ENCODE peak calls at places on chromosomes 1 and 21, in five cellular contexts. G is fibroblast of the conjunctiva; C is activated CD4-positive, alpha-beta T cell treated with anti-CD3 and anti-CD28 coated beads, Interleukin-2, amount 50 U/mL, for 1 hour; K is heart left ventricle; V is AG08396. N is an unnamed sample.

GRCh38 chr1:154559496-154559950 is 1.1 kb upstream of the UBE2Q1 start:
- DNase-seq in G (peak; percentile 92), V (peak; percentile 86), C (peak; percentile 79), K (peak; percentile 85), N (peak; percentile 82)

GRCh38 chr1:93349231-93350135 is 3.8 kb downstream of the DR1 start:
- DNase-seq in C (no peak), K (no peak), G (no peak), V (no peak), N (no peak)

GRCh38 chr1:200473698-200474371 is 64.0 kb upstream of the ZNF281 start:
- DNase-seq in K (no peak), V (no peak), G (no peak), C (no peak), N (peak; percentile 46)

GRCh38 chr1:53127546-53127945 is 14.9 kb downstream of the SLC1A7 start:
- DNase-seq in G (no peak), K (no peak), C (no peak), V (no peak), N (no peak)

GRCh38 chr1:8077120-8077573 is 51.0 kb upstream of the ERRFI1 start:
- DNase-seq in C (no peak), K (peak; percentile 66), V (peak; percentile 72), G (peak; percentile 57), N (no peak)

GRCh38 chr21:27036736-27037301 is 69.9 kb upstream of the ADAMTS5 start:
- DNase-seq in G (no peak), C (no peak), K (no peak), V (no peak), N (no peak)

GRCh38 chr1:198352975-198353695 is 187.3 kb downstream of the ATP6V1G3 start:
- DNase-seq in C (no peak), G (no peak), V (no peak), K (no peak), N (no peak)

GRCh38 chr21:45454924-45455315 is 50.0 kb downstream of the COL18A1 start:
- DNase-seq in C (no peak), G (no peak), V (no peak), K (peak; percentile 68), N (no peak)

N was measured in activated naive CD4-positive, alpha-beta T cell treated with Interleukin-2 at 50 U/mL for 16 hours.